ENCODE peak calls at places on chromosomes 1 and 21, in nine cellular contexts. J is heart left ventricle, P is A549, N is stomach, F is esophagus squamous epithelium, K is GM12891, S is lower leg skin, I is breast epithelium, W is IMR-90. B is an unnamed sample.
A peak's percentile ranks its signal among the peaks of the same experiment; 100 is the strongest.

GRCh38 chr1:36369061-36369470 is 16.7 kb downstream of the STK40 start:
- DNase-seq in F (no peak), W (peak; percentile 60), P (peak; percentile 52), J (peak; percentile 73), S (peak; percentile 94), K (peak; percentile 76), I (peak; percentile 80), N (peak; percentile 85), B (no peak)

GRCh38 chr1:180594723-180595122 is 36.0 kb downstream of the OVAAL start:
- DNase-seq in F (no peak), K (no peak), S (no peak), W (no peak), J (no peak), I (no peak), P (peak; percentile 31), N (no peak), B (no peak)

GRCh38 chr1:150528997-150529396 is 13.4 kb downstream of the FALEC start:
- DNase-seq in W (peak; percentile 81), N (no peak), K (no peak), S (no peak), F (no peak), I (no peak), J (no peak), P (no peak), B (no peak)

GRCh38 chr1:15244813-15245212 is 2.2 kb upstream of the FHAD1 start:
- DNase-seq in P (no peak), S (peak; percentile 59), J (no peak), F (no peak), I (no peak), K (no peak), W (no peak), N (no peak), B (no peak)

GRCh38 chr1:206685749-206686485 is 1.2 kb downstream of the MAPKAPK2 start:
- DNase-seq in K (peak; percentile 37), P (peak; percentile 38), J (peak; percentile 73), N (peak; percentile 60), I (peak; percentile 60), F (no peak), S (peak; percentile 91), W (peak; percentile 80), B (no peak)

GRCh38 chr1:187244623-187245022 is 415.9 kb downstream of the PLA2G4A start:
- DNase-seq in F (no peak), P (no peak), J (no peak), N (no peak), S (no peak), W (no peak), I (peak; percentile 54), K (no peak), B (no peak)

GRCh38 chr21:44862869-44863685 is 10.4 kb downstream of the PTTG1IP start:
- DNase-seq in S (no peak), I (no peak), N (no peak), J (no peak), P (no peak), W (no peak), K (no peak), F (no peak), B (no peak)

GRCh38 chr1:97137862-97138514 is 416.4 kb downstream of the PTBP2 start:
- DNase-seq in I (no peak), W (peak; percentile 78), S (no peak), J (peak; percentile 33), K (no peak), N (no peak), F (no peak), P (peak; percentile 66), B (no peak)

GRCh38 chr21:38751379-38752050 is 54.2 kb upstream of the ETS2 start:
- DNase-seq in S (peak; percentile 89), J (peak; percentile 52), N (no peak), W (no peak), K (no peak), F (no peak), P (no peak), I (no peak), B (no peak)

GRCh38 chr1:230270940-230271325 is 155.2 kb downstream of the PGBD5 start:
- DNase-seq in F (no peak), S (no peak), K (no peak), N (no peak), J (no peak), P (no peak), W (no peak), I (peak; percentile 42), B (no peak)

GRCh38 chr1:56787330-56787729 is 31.9 kb downstream of the FYB2 start:
- DNase-seq in F (no peak), K (no peak), N (no peak), P (no peak), J (no peak), S (no peak), W (no peak), I (no peak), B (no peak)

GRCh38 chr1:42657981-42658879 is at the start of gene PPIH:
- DNase-seq in J (peak; percentile 95), S (peak; percentile 99), P (peak; percentile 90), W (peak; percentile 88), K (peak; percentile 75), I (peak; percentile 95), F (peak; percentile 57), N (peak; percentile 96), B (peak; percentile 89)
- TF ChIP-seq POLR2A in J (no peak), S (no peak), P (peak; percentile 87), W (peak; percentile 39), K (peak; percentile 90), I (peak; percentile 14), F (peak; percentile 50), N (no peak), B (no peak)

DNA sequence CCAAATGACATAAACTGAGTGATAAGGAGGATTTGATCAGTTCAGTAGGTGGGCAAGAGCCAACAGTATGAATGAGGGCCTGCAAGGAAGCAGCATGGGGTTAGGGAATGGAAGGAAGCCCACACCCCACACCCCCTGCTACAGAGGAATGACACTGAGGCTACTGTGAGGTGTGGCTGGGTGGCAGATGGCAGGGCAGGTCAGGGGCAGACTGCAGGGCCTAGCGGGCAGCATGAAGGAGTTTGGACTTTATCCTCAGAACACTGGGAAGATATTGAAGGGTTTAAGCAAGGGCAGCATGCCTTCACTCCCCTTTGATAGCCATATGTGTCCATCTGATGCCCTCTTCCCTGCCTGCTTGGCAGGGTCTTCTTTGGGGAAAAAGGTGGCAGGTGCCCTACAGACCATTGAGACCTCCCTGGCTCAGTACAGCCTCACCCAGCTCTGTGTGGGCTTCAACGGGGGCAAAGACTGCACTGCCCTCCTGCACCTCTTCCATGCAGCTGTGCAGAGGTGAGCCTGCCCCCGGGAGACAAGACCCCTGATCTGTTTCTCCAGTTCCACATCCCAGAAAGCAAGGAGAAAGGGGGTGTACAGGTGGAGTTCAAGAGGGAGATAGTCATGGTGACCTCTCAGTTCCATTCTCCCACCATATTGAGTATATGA is 4.1 kb upstream of the LENEP start:
- DNase-seq in S (no peak), K (no peak), P (no peak), I (no peak), W (no peak), J (no peak), F (no peak), N (no peak), B (no peak)
- TF ChIP-seq POLR2A in S (no peak), K (no peak), P (no peak), I (no peak), W (no peak), J (no peak), F (no peak), N (no peak), B (no peak)

DNA sequence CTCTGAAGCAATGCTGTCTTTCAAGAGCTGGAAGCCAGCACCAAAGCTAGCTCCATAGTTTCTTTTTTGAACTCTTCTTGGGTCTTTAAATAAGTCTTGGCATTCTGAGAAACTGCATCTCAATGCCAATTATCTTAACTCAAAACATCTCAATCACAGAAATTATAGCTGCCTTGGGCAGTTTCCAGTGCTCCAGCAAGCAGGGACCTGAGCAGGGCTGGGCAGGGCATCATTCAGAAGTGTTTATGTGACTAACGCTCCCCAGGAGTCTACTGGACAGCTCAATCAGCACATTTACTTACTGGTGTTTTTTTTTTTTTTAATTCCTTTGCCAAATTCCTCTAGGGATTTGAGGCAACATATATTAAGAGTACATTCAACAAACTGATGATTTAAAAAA is 18.2 kb upstream of the PADI4 start:
- DNase-seq in F (no peak), W (peak; percentile 40), S (no peak), K (no peak), J (no peak), P (no peak), I (no peak), N (no peak), B (no peak)
- TF ChIP-seq POLR2A in F (no peak), W (no peak), S (no peak), K (no peak), J (no peak), P (no peak), I (no peak), N (no peak), B (no peak)

GRCh38 chr1:111214086-111214801 is 13.3 kb upstream of the CHI3L2 start:
- DNase-seq in J (no peak), W (peak; percentile 13), N (no peak), S (no peak), P (no peak), K (no peak), I (no peak), F (no peak), B (peak; percentile 52)
- TF ChIP-seq POLR2A in J (no peak), W (no peak), N (no peak), S (no peak), P (no peak), K (peak; percentile 86), I (no peak), F (no peak), B (no peak)

DNA sequence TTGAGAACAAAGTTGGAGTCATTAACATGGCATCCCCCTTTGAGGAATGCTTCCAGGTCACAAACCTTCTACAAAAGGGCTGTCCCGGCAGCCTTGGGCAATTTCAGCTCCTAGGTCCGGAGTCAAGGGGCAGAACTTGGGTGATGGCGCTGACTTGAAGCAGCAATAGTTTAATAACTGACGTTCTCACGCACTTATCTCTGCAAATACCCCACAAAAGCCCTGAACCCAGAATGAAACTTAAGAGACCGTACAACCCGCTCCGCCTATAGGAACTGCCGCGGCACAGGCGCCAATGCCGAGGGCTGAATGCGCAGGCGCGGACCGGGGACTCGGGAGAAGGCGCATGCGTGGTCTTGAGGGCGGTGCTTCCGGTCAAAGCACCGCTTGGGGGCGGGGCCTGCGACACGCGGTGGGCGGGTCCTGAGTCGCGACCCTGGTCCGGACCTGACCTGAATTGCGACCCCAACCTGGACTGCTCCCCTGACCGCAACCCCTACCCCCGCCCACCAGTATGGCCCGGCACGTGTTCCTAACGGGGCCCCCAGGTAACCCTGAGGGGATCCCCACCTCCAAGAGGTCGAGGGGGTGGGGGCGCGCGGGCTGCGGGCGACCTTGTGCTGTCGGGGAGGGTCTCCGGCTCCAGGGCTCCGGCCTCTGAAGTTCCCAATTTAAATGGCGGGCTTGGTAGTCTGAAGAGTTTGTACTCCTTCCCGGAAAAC is at the start of gene NTPCR:
- DNase-seq in N (peak; percentile 96), S (peak; percentile 98), P (peak; percentile 94), I (peak; percentile 89), W (peak; percentile 90), K (peak; percentile 87), F (peak; percentile 52), J (peak; percentile 94), B (no peak)
- TF ChIP-seq POLR2A in N (no peak), S (no peak), P (peak; percentile 64), I (no peak), W (peak; percentile 28), K (peak; percentile 50), F (peak; percentile 43), J (no peak), B (no peak)